ENCODE peak calls at places on chromosomes 3 and 15, in five cellular contexts. C is hepatocyte, M is AG09309, N is iPS-NIHi11, H is ureter. K is an unnamed sample.

GRCh38 chr15:35170216-35170615 is 85.1 kb upstream of the NANOGP8 start:
- DNase-seq in M (no peak), C (no peak), H (no peak), N (no peak), K (no peak)

GRCh38 chr15:78012643-78013077 is 64.9 kb downstream of the TBC1D2B start:
- DNase-seq in H (peak), C (peak), N (no peak), M (no peak), K (no peak)

GRCh38 chr3:23071758-23072157 is 131.4 kb upstream of the UBE2E2 start:
- DNase-seq in C (no peak), H (no peak), N (no peak), M (no peak), K (no peak)

GRCh38 chr3:148962513-148962912 is 28.8 kb upstream of the GYG1 start:
- DNase-seq in M (peak), H (no peak), C (peak), N (peak), K (peak)

GRCh38 chr3:133757701-133758319 is 11.6 kb downstream of the TF start:
- DNase-seq in N (no peak), M (no peak), C (no peak), H (no peak), K (no peak)

GRCh38 chr3:20181276-20181675 is 4.7 kb downstream of the SGO1 start:
- DNase-seq in N (no peak), M (no peak), C (no peak), H (no peak), K (no peak)

GRCh38 chr15:57728436-57728835 is 21.9 kb downstream of the POLR2M start:
- DNase-seq in N (no peak), C (no peak), M (no peak), H (no peak), K (no peak)

GRCh38 chr3:72379500-72380187 is 468.6 kb downstream of the SHQ1 start:
- DNase-seq in C (no peak), M (no peak), H (no peak), N (no peak), K (no peak)

GRCh38 chr15:48385431-48385830 is 54.2 kb downstream of the DUT start:
- DNase-seq in H (no peak), M (peak), N (no peak), C (no peak), K (no peak)

GRCh38 chr3:37458162-37458895 is 283.9 kb upstream of the LRRFIP2 start:
- DNase-seq in H (no peak), M (no peak), C (peak), N (no peak), K (no peak)

GRCh38 chr15:94522125-94522524 is 290.8 kb downstream of the MCTP2 start:
- DNase-seq in H (no peak), M (no peak), N (no peak), C (no peak), K (no peak)

GRCh38 chr3:79506751-79507150 is 261.0 kb downstream of the ROBO1 start:
- DNase-seq in M (no peak), N (no peak), H (no peak), C (peak), K (no peak)

GRCh38 chr3:129644836-129645235 is 38.4 kb upstream of the PLXND1 start:
- DNase-seq in C (no peak), H (no peak), M (no peak), N (no peak), K (no peak)

GRCh38 chr3:107977571-107977970 is 113.3 kb downstream of the CD47 start:
- DNase-seq in C (no peak), H (no peak), N (no peak), M (no peak), K (no peak)

GRCh38 chr15:101490922-101491738 is 1.6 kb upstream of the PCSK6 start:
- DNase-seq in N (no peak), H (no peak), C (no peak), M (no peak), K (no peak)

GRCh38 chr3:54206874-54207273 is 84.5 kb downstream of the CACNA2D3 start:
- DNase-seq in M (no peak), N (no peak), C (no peak), H (no peak), K (no peak)

GRCh38 chr3:191066669-191067068 is 132.4 kb upstream of the OSTN start:
- DNase-seq in C (no peak), M (no peak), H (no peak), N (no peak), K (no peak)

GRCh38 chr15:100720406-100720967 is 118.1 kb downstream of the ASB7 start:
- DNase-seq in M (no peak), H (peak), C (no peak), N (no peak), K (no peak)

GRCh38 chr3:134797816-134798451 is 2.9 kb downstream of the EPHB1 start:
- DNase-seq in N (no peak), M (no peak), H (no peak), C (no peak), K (no peak)

GRCh38 chr3:128537091-128537703 is 44.2 kb upstream of the GATA2 start:
- DNase-seq in M (no peak), N (no peak), H (no peak), C (no peak), K (no peak)

GRCh38 chr15:49424954-49425353 is 1.9 kb downstream of the FGF7 start:
- DNase-seq in H (no peak), N (no peak), M (no peak), C (no peak), K (no peak)

GRCh38 chr3:128313181-128313725 is 153.4 kb downstream of the DNAJB8 start:
- DNase-seq in C (no peak), N (no peak), H (peak), M (no peak), K (no peak)

GRCh38 chr15:98003528-98003927 is 43.0 kb downstream of the ARRDC4 start:
- DNase-seq in H (no peak), N (no peak), M (no peak), C (peak), K (no peak)

GRCh38 chr15:80695911-80696651 is 971 bp downstream of the ABHD17C start:
- DNase-seq in C (peak), M (no peak), H (peak), N (peak), K (no peak)

GRCh38 chr3:115760722-115761121 is 137.4 kb downstream of the GAP43 start:
- DNase-seq in N (no peak), H (no peak), M (no peak), C (no peak), K (no peak)